ENCODE peak calls at places on chromosomes 6 and 20, in four cellular contexts. L is GM23248, Y is PC-9, N is neural progenitor cell. M is an unnamed sample.
A peak's percentile ranks its signal among the peaks of the same experiment; 100 is the strongest.

GRCh38 chr20:16352751-16353150 is 220.5 kb downstream of the KIF16B start:
- DNase-seq in L (no peak), Y (no peak), N (no peak), M (no peak)

GRCh38 chr20:16622501-16622900 is 49.3 kb upstream of the KIF16B start:
- DNase-seq in L (no peak), Y (no peak), N (no peak), M (no peak)

GRCh38 chr6:2865270-2866182 is 23.9 kb upstream of the SERPINB1 start:
- DNase-seq in L (peak; percentile 59), Y (no peak), N (no peak), M (peak; percentile 54)

GRCh38 chr6:154487367-154488275 is 22.9 kb downstream of the CNKSR3 start:
- DNase-seq in L (no peak), Y (no peak), N (no peak), M (no peak)

GRCh38 chr6:112014483-112014882 is 39.4 kb upstream of the CCN6 start:
- DNase-seq in L (peak; percentile 79), Y (no peak), N (no peak), M (no peak)

GRCh38 chr6:15929685-15930084 is 199.2 kb upstream of the MYLIP start:
- DNase-seq in L (peak; percentile 30), Y (no peak), N (no peak), M (no peak)

GRCh38 chr20:50194831-50195523 is 4.3 kb downstream of the CEBPB start:
- DNase-seq in L (no peak), Y (no peak), N (no peak), M (no peak)

GRCh38 chr20:8602389-8603116 is 466.3 kb upstream of the PLCB4 start:
- DNase-seq in L (peak; percentile 17), Y (no peak), N (no peak), M (no peak)

GRCh38 chr20:6769953-6770831 is 2.7 kb downstream of the BMP2 start:
- DNase-seq in L (peak; percentile 60), Y (no peak), N (peak; percentile 64), M (peak; percentile 63)

GRCh38 chr20:46946796-46947195 is 52.2 kb downstream of the EYA2 start:
- DNase-seq in L (no peak), Y (no peak), N (no peak), M (no peak)

GRCh38 chr6:141877275-141877983 is 255.3 kb upstream of the GJE1 start:
- DNase-seq in L (no peak), Y (no peak), N (no peak), M (no peak)

GRCh38 chr20:61949363-61949713 is 116.3 kb downstream of the TAF4 start:
- DNase-seq in L (no peak), Y (no peak), N (no peak), M (no peak)

GRCh38 chr6:23498013-23498412 is 628.0 kb upstream of the NRSN1 start:
- DNase-seq in L (no peak), Y (no peak), N (no peak), M (no peak)
- H3K4me2 ChIP-seq in L (no peak overlapping the region), Y (no peak overlapping the region), N (no peak overlapping the region), M (no peak overlapping the region)

GRCh38 chr6:53741417-53741816 is 53.4 kb upstream of the LRRC1 start:
- DNase-seq in L (no peak), Y (no peak), N (no peak), M (peak; percentile 62)
- H2AFZ ChIP-seq in L (peak overlapping the region; percentile 27), Y (no peak overlapping the region), N (peak overlapping the region; percentile 52), M (peak overlapping the region; percentile 2)

GRCh38 chr20:21106171-21106694 is at the start of gene LINC00237:
- DNase-seq in L (no peak), Y (no peak), N (peak; percentile 46), M (peak; percentile 43)
- H3K4me2 ChIP-seq in L (no peak within 1 kb of the TSS), Y (no peak within 1 kb of the TSS), N (peak within 1 kb of the TSS; percentile 85), M (peak within 1 kb of the TSS; percentile 90)

GRCh38 chr6:34317172-34317477 is 68.3 kb upstream of the SMIM29 start:
- DNase-seq in L (no peak), Y (no peak), N (no peak), M (no peak)

GRCh38 chr6:34316442-34317171 is 67.8 kb upstream of the SMIM29 start:
- DNase-seq in L (no peak), Y (no peak), N (no peak), M (no peak)

GRCh38 chr6:34318492-34319470 is 70.0 kb upstream of the SMIM29 start:
- DNase-seq in L (no peak), Y (no peak), N (no peak), M (no peak)

GRCh38 chr6:34317882-34318491 is 69.2 kb upstream of the SMIM29 start:
- DNase-seq in L (peak; percentile 38), Y (no peak), N (no peak), M (no peak)

DNA sequence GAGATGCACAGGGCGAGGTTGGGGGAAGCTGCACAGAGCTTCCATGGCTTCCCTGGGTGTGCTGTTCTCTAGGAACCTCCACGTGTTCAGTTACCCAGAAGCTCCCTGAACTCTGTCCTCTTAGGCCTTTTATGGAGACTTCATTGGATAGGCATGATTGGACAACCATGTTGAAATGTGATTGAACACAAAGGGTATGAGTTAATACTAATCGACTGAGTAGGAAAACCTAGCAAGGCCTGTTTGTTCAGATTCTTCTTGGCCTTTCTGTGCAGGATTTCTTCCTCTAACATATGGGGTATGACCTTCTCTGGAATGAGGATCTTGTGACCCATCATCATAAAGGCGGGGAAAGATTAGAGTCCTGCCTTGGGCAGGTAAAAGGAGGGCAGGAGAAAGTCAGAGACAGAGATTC is 70.7 kb upstream of the SMIM29 start:
- DNase-seq in L (no peak), Y (peak; percentile 99), N (no peak), M (no peak)
- H2AFZ ChIP-seq in L (no peak overlapping the region), Y (peak overlapping the region; percentile 3), N (no peak overlapping the region), M (no peak overlapping the region)

GRCh38 chr6:711925-712324 is 19.0 kb upstream of the EXOC2 start:
- DNase-seq in L (no peak), Y (no peak), N (no peak), M (no peak)
- H3K4me2 ChIP-seq in L (peak overlapping the region; percentile 75), Y (no peak overlapping the region), N (peak overlapping the region; percentile 88), M (peak overlapping the region; percentile 89)

GRCh38 chr6:31203345-31203979 is 33.0 kb upstream of the POU5F1 start:
- DNase-seq in L (peak; percentile 94), Y (peak; percentile 98), N (no peak), M (no peak)
- H2AFZ ChIP-seq in L (peak overlapping the region; percentile 81), Y (no peak overlapping the region), N (no peak overlapping the region), M (no peak overlapping the region)

M was measured in GM23338.